ENCODE peak calls at places on chromosome 1, in ten cellular contexts. One of them, this sample, is unnamed. For H3K27me3, the result is how much of the 10 kb centered on the place peaks cover.

GRCh38 chr1:247269075-247269580 is 13.3 kb downstream of the VN1R5 start:
- DNase-seq in GM23338: no peak
- DNase-seq in Panc1: no peak
- DNase-seq in astrocyte: no peak
- DNase-seq in HL-60: no peak
- DNase-seq in NT2/D1: no peak
- DNase-seq in K562: no peak
- DNase-seq in left lung: no peak
- DNase-seq in uterus: no peak
- DNase-seq in adrenal gland: no peak
- DNase-seq in this sample: no peak

GRCh38 chr1:244224487-244225430 is 173.7 kb downstream of the ZBTB18 start:
- DNase-seq in GM23338: no peak
- DNase-seq in Panc1: no peak
- DNase-seq in astrocyte: no peak
- DNase-seq in HL-60: peak
- DNase-seq in NT2/D1: no peak
- DNase-seq in K562: peak
- DNase-seq in left lung: no peak
- DNase-seq in uterus: no peak
- DNase-seq in adrenal gland: peak
- DNase-seq in this sample: no peak

GRCh38 chr1:178955391-178955954 is 70.2 kb upstream of the FAM20B start:
- DNase-seq in GM23338: no peak
- DNase-seq in Panc1: no peak
- DNase-seq in astrocyte: no peak
- DNase-seq in HL-60: no peak
- DNase-seq in NT2/D1: no peak
- DNase-seq in K562: no peak
- DNase-seq in left lung: no peak
- DNase-seq in uterus: no peak
- DNase-seq in adrenal gland: no peak
- DNase-seq in this sample: no peak

GRCh38 chr1:231743966-231744365 is 117.4 kb downstream of the DISC1 start:
- DNase-seq in GM23338: no peak
- DNase-seq in Panc1: no peak
- DNase-seq in astrocyte: no peak
- DNase-seq in HL-60: no peak
- DNase-seq in NT2/D1: no peak
- DNase-seq in K562: no peak
- DNase-seq in left lung: no peak
- DNase-seq in uterus: no peak
- DNase-seq in adrenal gland: no peak
- DNase-seq in this sample: no peak

GRCh38 chr1:210201671-210202070 is 30.9 kb upstream of the SERTAD4 start:
- DNase-seq in GM23338: no peak
- DNase-seq in Panc1: no peak
- DNase-seq in astrocyte: peak
- DNase-seq in HL-60: no peak
- DNase-seq in NT2/D1: no peak
- DNase-seq in K562: no peak
- DNase-seq in left lung: no peak
- DNase-seq in uterus: no peak
- DNase-seq in adrenal gland: no peak
- DNase-seq in this sample: no peak

GRCh38 chr1:184595609-184596008 is 159.0 kb downstream of the EDEM3 start:
- DNase-seq in GM23338: no peak
- DNase-seq in Panc1: no peak
- DNase-seq in astrocyte: peak
- DNase-seq in HL-60: no peak
- DNase-seq in NT2/D1: no peak
- DNase-seq in K562: no peak
- DNase-seq in left lung: no peak
- DNase-seq in uterus: no peak
- DNase-seq in adrenal gland: peak
- DNase-seq in this sample: no peak

GRCh38 chr1:184096005-184096404 is 44.5 kb downstream of the TSEN15 start:
- DNase-seq in GM23338: no peak
- DNase-seq in Panc1: no peak
- DNase-seq in astrocyte: no peak
- DNase-seq in HL-60: no peak
- DNase-seq in NT2/D1: no peak
- DNase-seq in K562: no peak
- DNase-seq in left lung: no peak
- DNase-seq in uterus: no peak
- DNase-seq in adrenal gland: no peak
- DNase-seq in this sample: no peak

GRCh38 chr1:93668121-93668520 is 13.5 kb downstream of the BCAR3 start:
- DNase-seq in GM23338: no peak
- DNase-seq in Panc1: no peak
- DNase-seq in astrocyte: no peak
- DNase-seq in HL-60: no peak
- DNase-seq in NT2/D1: no peak
- DNase-seq in K562: no peak
- DNase-seq in left lung: no peak
- DNase-seq in uterus: no peak
- DNase-seq in adrenal gland: no peak
- DNase-seq in this sample: no peak

GRCh38 chr1:14071581-14071980 is 371.6 kb downstream of the PRDM2 start:
- DNase-seq in GM23338: no peak
- DNase-seq in Panc1: no peak
- DNase-seq in astrocyte: peak
- DNase-seq in HL-60: no peak
- DNase-seq in NT2/D1: no peak
- DNase-seq in K562: no peak
- DNase-seq in left lung: no peak
- DNase-seq in uterus: no peak
- DNase-seq in adrenal gland: no peak
- DNase-seq in this sample: no peak

GRCh38 chr1:179228783-179229213 is 679 bp downstream of the ABL2 start:
- DNase-seq in GM23338: peak
- DNase-seq in Panc1: no peak
- DNase-seq in astrocyte: no peak
- DNase-seq in HL-60: peak
- DNase-seq in NT2/D1: peak
- DNase-seq in K562: peak
- DNase-seq in left lung: peak
- DNase-seq in uterus: peak
- DNase-seq in adrenal gland: peak
- DNase-seq in this sample: no peak

GRCh38 chr1:243559575-243560172 is 290.4 kb downstream of the AKT3 start:
- DNase-seq in GM23338: no peak
- DNase-seq in Panc1: peak
- DNase-seq in astrocyte: peak
- DNase-seq in HL-60: no peak
- DNase-seq in NT2/D1: no peak
- DNase-seq in K562: no peak
- DNase-seq in left lung: no peak
- DNase-seq in uterus: no peak
- DNase-seq in adrenal gland: no peak
- DNase-seq in this sample: no peak

GRCh38 chr1:209899948-209900347 is 38.1 kb upstream of the SYT14 start:
- DNase-seq in GM23338: peak
- DNase-seq in Panc1: no peak
- DNase-seq in astrocyte: no peak
- DNase-seq in HL-60: peak
- DNase-seq in NT2/D1: peak
- DNase-seq in K562: peak
- DNase-seq in left lung: no peak
- DNase-seq in uterus: no peak
- DNase-seq in adrenal gland: no peak
- DNase-seq in this sample: peak

GRCh38 chr1:169260478-169260877 is 107.1 kb downstream of the NME7 start:
- DNase-seq in GM23338: no peak
- DNase-seq in Panc1: no peak
- DNase-seq in astrocyte: no peak
- DNase-seq in HL-60: peak
- DNase-seq in NT2/D1: no peak
- DNase-seq in K562: no peak
- DNase-seq in left lung: no peak
- DNase-seq in uterus: no peak
- DNase-seq in adrenal gland: no peak
- DNase-seq in this sample: no peak

GRCh38 chr1:201937624-201938212 is 8.6 kb downstream of the LMOD1 start:
- DNase-seq in GM23338: no peak
- DNase-seq in Panc1: no peak
- DNase-seq in astrocyte: peak
- DNase-seq in HL-60: no peak
- DNase-seq in NT2/D1: no peak
- DNase-seq in K562: no peak
- DNase-seq in left lung: no peak
- DNase-seq in uterus: no peak
- DNase-seq in adrenal gland: no peak
- DNase-seq in this sample: peak

GRCh38 chr1:1964811-1965210 is 38.8 kb downstream of the CFAP74 start:
- DNase-seq in GM23338: no peak
- DNase-seq in Panc1: no peak
- DNase-seq in astrocyte: no peak
- DNase-seq in HL-60: no peak
- DNase-seq in NT2/D1: no peak
- DNase-seq in K562: no peak
- DNase-seq in left lung: peak
- DNase-seq in uterus: no peak
- DNase-seq in adrenal gland: no peak
- DNase-seq in this sample: no peak

GRCh38 chr1:3504823-3505155 is 50.3 kb downstream of the ARHGEF16 start:
- DNase-seq in GM23338: no peak
- DNase-seq in Panc1: no peak
- DNase-seq in astrocyte: no peak
- DNase-seq in HL-60: no peak
- DNase-seq in NT2/D1: no peak
- DNase-seq in K562: no peak
- DNase-seq in left lung: no peak
- DNase-seq in uterus: no peak
- DNase-seq in adrenal gland: no peak
- DNase-seq in this sample: no peak

GRCh38 chr1:26184883-26185282 is 5.5 kb upstream of the CATSPER4 start:
- DNase-seq in GM23338: no peak
- DNase-seq in Panc1: no peak
- DNase-seq in astrocyte: no peak
- DNase-seq in HL-60: no peak
- DNase-seq in NT2/D1: no peak
- DNase-seq in K562: no peak
- DNase-seq in left lung: no peak
- DNase-seq in uterus: no peak
- DNase-seq in adrenal gland: no peak
- DNase-seq in this sample: peak

GRCh38 chr1:66532798-66533783 is 862 bp upstream of the SGIP1 start:
- DNase-seq in GM23338: peak
- DNase-seq in Panc1: no peak
- DNase-seq in astrocyte: peak
- DNase-seq in HL-60: no peak
- DNase-seq in NT2/D1: no peak
- DNase-seq in K562: peak
- DNase-seq in left lung: peak
- DNase-seq in uterus: peak
- DNase-seq in adrenal gland: no peak
- DNase-seq in this sample: peak

DNA sequence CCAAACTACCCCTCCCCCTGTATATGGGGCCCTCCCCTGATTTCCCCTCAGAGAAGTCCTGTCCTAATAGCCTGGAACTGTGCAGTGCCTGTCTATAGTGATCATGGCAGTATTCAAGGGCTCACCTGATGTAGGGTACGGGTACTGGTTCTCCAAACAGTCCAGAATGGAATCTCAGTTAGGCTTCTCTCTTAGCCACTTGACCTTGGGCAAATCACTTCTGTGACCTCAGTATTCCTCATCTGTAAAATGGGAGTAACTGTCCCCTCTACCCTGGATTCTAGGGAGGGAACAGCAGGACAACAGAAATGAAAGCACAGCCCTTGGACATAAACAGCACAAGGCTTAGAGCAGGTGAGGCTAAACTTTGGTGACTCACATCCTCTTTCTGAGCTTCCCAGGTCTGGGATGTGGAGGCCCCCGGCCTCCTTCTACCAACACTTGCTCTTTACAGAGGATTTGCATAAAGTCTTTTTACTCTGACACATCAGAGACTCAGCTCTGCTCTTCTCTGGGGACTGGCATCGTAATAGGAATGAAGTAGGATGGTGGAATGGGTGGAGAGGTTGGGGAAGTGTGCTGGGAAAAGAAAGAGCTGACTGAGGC is 20.0 kb upstream of the PDZK1IP1 start:
- DNase-seq in GM23338: no peak
- DNase-seq in Panc1: no peak
- DNase-seq in astrocyte: no peak
- DNase-seq in HL-60: no peak
- DNase-seq in NT2/D1: no peak
- DNase-seq in K562: no peak
- DNase-seq in left lung: no peak
- DNase-seq in uterus: no peak
- DNase-seq in adrenal gland: no peak
- DNase-seq in this sample: peak
- H3K27me3 ChIP-seq in GM23338: half or more
- H3K27me3 ChIP-seq in Panc1: under half
- H3K27me3 ChIP-seq in astrocyte: under half
- H3K27me3 ChIP-seq in HL-60: under half
- H3K27me3 ChIP-seq in NT2/D1: under half
- H3K27me3 ChIP-seq in K562: under half
- H3K27me3 ChIP-seq in left lung: under half
- H3K27me3 ChIP-seq in uterus: under half
- H3K27me3 ChIP-seq in adrenal gland: under half
- H3K27me3 ChIP-seq in this sample: under half

GRCh38 chr1:220272047-220272840 is at the start of gene RAB3GAP2:
- DNase-seq in GM23338: peak
- DNase-seq in Panc1: peak
- DNase-seq in astrocyte: peak
- DNase-seq in HL-60: peak
- DNase-seq in NT2/D1: peak
- DNase-seq in K562: peak
- DNase-seq in left lung: peak
- DNase-seq in uterus: peak
- DNase-seq in adrenal gland: peak
- DNase-seq in this sample: peak
- H3K27me3 ChIP-seq in GM23338: under half
- H3K27me3 ChIP-seq in Panc1: under half
- H3K27me3 ChIP-seq in astrocyte: under half
- H3K27me3 ChIP-seq in HL-60: under half
- H3K27me3 ChIP-seq in NT2/D1: under half
- H3K27me3 ChIP-seq in K562: under half
- H3K27me3 ChIP-seq in left lung: under half
- H3K27me3 ChIP-seq in uterus: under half
- H3K27me3 ChIP-seq in adrenal gland: under half
- H3K27me3 ChIP-seq in this sample: under half

GRCh38 chr1:10764296-10764798 is 32.1 kb downstream of the CASZ1 start:
- DNase-seq in GM23338: no peak
- DNase-seq in Panc1: no peak
- DNase-seq in astrocyte: no peak
- DNase-seq in HL-60: no peak
- DNase-seq in NT2/D1: no peak
- DNase-seq in K562: no peak
- DNase-seq in left lung: no peak
- DNase-seq in uterus: no peak
- DNase-seq in adrenal gland: no peak
- DNase-seq in this sample: no peak
- H3K27me3 ChIP-seq in GM23338: under half
- H3K27me3 ChIP-seq in Panc1: under half
- H3K27me3 ChIP-seq in astrocyte: under half
- H3K27me3 ChIP-seq in HL-60: under half
- H3K27me3 ChIP-seq in NT2/D1: under half
- H3K27me3 ChIP-seq in K562: half or more
- H3K27me3 ChIP-seq in left lung: under half
- H3K27me3 ChIP-seq in uterus: under half
- H3K27me3 ChIP-seq in adrenal gland: under half
- H3K27me3 ChIP-seq in this sample: under half

GRCh38 chr1:215479567-215479966 is 87.5 kb upstream of the KCTD3 start:
- DNase-seq in GM23338: no peak
- DNase-seq in Panc1: no peak
- DNase-seq in astrocyte: no peak
- DNase-seq in HL-60: peak
- DNase-seq in NT2/D1: no peak
- DNase-seq in K562: no peak
- DNase-seq in left lung: no peak
- DNase-seq in uterus: no peak
- DNase-seq in adrenal gland: no peak
- DNase-seq in this sample: no peak
- H3K27me3 ChIP-seq in GM23338: under half
- H3K27me3 ChIP-seq in Panc1: under half
- H3K27me3 ChIP-seq in astrocyte: under half
- H3K27me3 ChIP-seq in HL-60: under half
- H3K27me3 ChIP-seq in NT2/D1: under half
- H3K27me3 ChIP-seq in K562: under half
- H3K27me3 ChIP-seq in left lung: under half
- H3K27me3 ChIP-seq in uterus: under half
- H3K27me3 ChIP-seq in adrenal gland: under half
- H3K27me3 ChIP-seq in this sample: under half